ENCODE peak calls at places on chromosome 2, in ten cellular contexts. F, J, H, O, E, A, K, S, Q and W are unnamed samples.

GRCh38 chr2:8676191-8676914 is 5.5 kb upstream of the ID2 start:
- DNase-seq in F (peak; percentile 97), J (no peak), H (no peak), O (peak; percentile 93), E (peak; percentile 96), A (no peak), K (peak; percentile 78), S (peak; percentile 86), Q (peak; percentile 68), W (no peak)

GRCh38 chr2:28661589-28662001 is 90.0 kb upstream of the PPP1CB start:
- DNase-seq in F (peak; percentile 70), J (no peak), H (no peak), O (peak; percentile 74), E (peak; percentile 95), A (no peak), K (peak; percentile 88), S (no peak), Q (peak; percentile 54), W (no peak)

GRCh38 chr2:115163572-115163971 is 721.1 kb downstream of the DPP10 start:
- DNase-seq in F (no peak), J (no peak), H (no peak), O (no peak), E (no peak), A (no peak), K (no peak), S (no peak), Q (no peak), W (no peak)

GRCh38 chr2:207936380-207936779 is 88.9 kb downstream of the PLEKHM3 start:
- DNase-seq in F (no peak), J (no peak), H (no peak), O (no peak), E (no peak), A (no peak), K (no peak), S (no peak), Q (no peak), W (no peak)

GRCh38 chr2:196253115-196253484 is 81.7 kb upstream of the STK17B start:
- DNase-seq in F (no peak), J (no peak), H (no peak), O (no peak), E (no peak), A (no peak), K (no peak), S (no peak), Q (no peak), W (no peak)

GRCh38 chr2:198664349-198664748 is 793.4 kb downstream of the SATB2 start:
- DNase-seq in F (no peak), J (no peak), H (no peak), O (no peak), E (no peak), A (no peak), K (peak; percentile 10), S (no peak), Q (no peak), W (no peak)

GRCh38 chr2:63538409-63538808 is 49.9 kb downstream of the WDPCP start:
- DNase-seq in F (no peak), J (no peak), H (no peak), O (no peak), E (no peak), A (no peak), K (no peak), S (no peak), Q (no peak), W (no peak)

GRCh38 chr2:231384970-231385369 is 10.5 kb upstream of the B3GNT7 start:
- DNase-seq in F (no peak), J (no peak), H (no peak), O (no peak), E (no peak), A (no peak), K (no peak), S (no peak), Q (no peak), W (no peak)

GRCh38 chr2:224973112-224974016 is 68.9 kb downstream of the DOCK10 start:
- DNase-seq in F (no peak), J (no peak), H (no peak), O (no peak), E (no peak), A (no peak), K (no peak), S (no peak), Q (no peak), W (no peak)

GRCh38 chr2:166361351-166362153 is 14.2 kb downstream of the SCN9A start:
- DNase-seq in F (no peak), J (no peak), H (no peak), O (no peak), E (no peak), A (no peak), K (peak; percentile 69), S (no peak), Q (no peak), W (no peak)

GRCh38 chr2:167582619-167583018 is 664.8 kb downstream of the STK39 start:
- DNase-seq in F (no peak), J (no peak), H (no peak), O (no peak), E (no peak), A (no peak), K (no peak), S (no peak), Q (no peak), W (no peak)

GRCh38 chr2:128754246-128754724 is 435.6 kb upstream of the HS6ST1 start:
- DNase-seq in F (no peak), J (peak; percentile 56), H (no peak), O (peak; percentile 82), E (no peak), A (peak; percentile 51), K (no peak), S (no peak), Q (peak; percentile 53), W (peak; percentile 59)

GRCh38 chr2:16613475-16613874 is 52.2 kb downstream of the CYRIA start:
- DNase-seq in F (no peak), J (no peak), H (peak; percentile 42), O (no peak), E (no peak), A (no peak), K (no peak), S (no peak), Q (no peak), W (no peak)

GRCh38 chr2:240481720-240482119 is 46.3 kb downstream of the GPC1 start:
- DNase-seq in F (no peak), J (no peak), H (no peak), O (peak; percentile 51), E (no peak), A (no peak), K (no peak), S (no peak), Q (no peak), W (no peak)

GRCh38 chr2:42224422-42225067 is 55.4 kb downstream of the EML4 start:
- DNase-seq in F (no peak), J (no peak), H (no peak), O (no peak), E (no peak), A (no peak), K (no peak), S (no peak), Q (no peak), W (no peak)

GRCh38 chr2:158967114-158967730 is 1.2 kb upstream of the TANC1 start:
- DNase-seq in F (no peak), J (no peak), H (no peak), O (no peak), E (no peak), A (no peak), K (no peak), S (no peak), Q (no peak), W (no peak)

GRCh38 chr2:177334940-177335543 is 57.5 kb upstream of the AGPS start:
- DNase-seq in F (no peak), J (no peak), H (peak; percentile 23), O (no peak), E (no peak), A (no peak), K (peak; percentile 40), S (no peak), Q (no peak), W (no peak)

GRCh38 chr2:79827881-79828280 is 315.0 kb downstream of the CTNNA2 start:
- DNase-seq in F (no peak), J (no peak), H (no peak), O (no peak), E (no peak), A (no peak), K (no peak), S (no peak), Q (no peak), W (no peak)

DNA sequence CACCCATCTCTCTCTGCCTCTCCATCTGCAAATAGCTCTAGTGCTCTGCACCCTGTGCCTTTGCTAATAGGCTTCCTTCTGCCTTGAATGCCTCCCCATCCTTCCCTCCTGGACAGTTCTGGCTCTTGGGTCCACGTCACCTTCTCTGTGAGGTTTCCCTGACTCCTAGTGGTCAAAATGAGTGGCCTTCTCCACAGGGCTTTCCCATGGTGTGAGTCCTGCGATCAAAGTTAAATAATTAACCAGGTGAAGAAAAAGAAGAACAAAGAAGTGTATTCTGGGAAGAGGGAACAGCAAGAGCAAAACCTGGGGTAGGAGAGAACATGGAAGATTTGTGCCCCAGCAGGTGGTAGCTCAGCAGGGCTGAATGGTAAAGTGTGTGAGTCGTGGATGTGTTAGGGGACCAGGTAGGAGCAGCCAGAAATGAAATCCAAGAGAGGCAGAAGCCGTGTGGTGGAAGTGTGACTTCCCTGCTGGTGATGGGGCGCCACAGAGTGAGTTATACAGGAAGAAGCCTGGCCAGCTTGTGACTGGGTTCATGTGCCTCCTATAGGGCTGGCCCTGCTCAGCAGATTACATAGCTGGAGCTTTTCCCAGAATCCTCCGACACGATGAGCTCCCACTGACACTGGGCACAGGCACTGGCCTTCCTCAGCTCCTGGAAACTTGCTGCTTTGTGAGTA is 93.8 kb upstream of the LDAH start:
- DNase-seq in F (no peak), J (no peak), H (peak; percentile 39), O (no peak), E (peak; percentile 73), A (no peak), K (peak; percentile 13), S (no peak), Q (peak; percentile 51), W (no peak)
- TF ChIP-seq POLR2A in F (no peak), J (no peak), H (no peak), O (no peak), E (no peak), A (no peak), K (no peak), S (no peak), Q (no peak), W (no peak)

GRCh38 chr2:152573168-152573567 is 144.1 kb downstream of the PRPF40A start:
- DNase-seq in F (no peak), J (peak; percentile 70), H (peak; percentile 43), O (no peak), E (no peak), A (peak; percentile 20), K (peak; percentile 93), S (no peak), Q (peak; percentile 73), W (no peak)
- TF ChIP-seq POLR2A in F (no peak), J (no peak), H (no peak), O (no peak), E (no peak), A (no peak), K (no peak), S (no peak), Q (no peak), W (no peak)

GRCh38 chr2:25215948-25216679 is 47.7 kb upstream of the POMC start:
- DNase-seq in F (peak; percentile 68), J (no peak), H (peak; percentile 58), O (peak; percentile 93), E (peak; percentile 85), A (peak; percentile 89), K (no peak), S (no peak), Q (peak; percentile 84), W (peak; percentile 93)
- TF ChIP-seq POLR2A in F (peak; percentile 37), J (peak; percentile 83), H (peak; percentile 65), O (no peak), E (no peak), A (peak; percentile 70), K (no peak), S (no peak), Q (peak; percentile 56), W (peak; percentile 60)

GRCh38 chr2:74454654-74455511 is at the start of gene INO80B:
- DNase-seq in F (peak; percentile 96), J (peak; percentile 99), H (peak; percentile 92), O (peak; percentile 96), E (peak; percentile 98), A (no peak), K (peak; percentile 99), S (peak; percentile 95), Q (peak; percentile 97), W (peak; percentile 63)
- TF ChIP-seq POLR2A in F (no peak), J (peak; percentile 58), H (peak; percentile 40), O (no peak), E (no peak), A (peak; percentile 35), K (no peak), S (no peak), Q (peak; percentile 40), W (peak; percentile 35)